ENCODE peak calls at places on chromosomes 3 and 15, in four cellular contexts. T, N, G and M are unnamed samples.

GRCh38 chr3:25846282-25846681 is 56.4 kb downstream of the OXSM start:
- DNase-seq in T (no peak), N (no peak), G (no peak), M (no peak)

GRCh38 chr3:118641608-118642007 is 393.0 kb downstream of the IGSF11 start:
- DNase-seq in T (peak), N (no peak), G (no peak), M (no peak)

GRCh38 chr3:115052906-115053305 is 94.2 kb downstream of the ZBTB20 start:
- DNase-seq in T (no peak), N (no peak), G (no peak), M (no peak)

GRCh38 chr15:69317392-69317841 is 18.7 kb downstream of the PAQR5 start:
- DNase-seq in T (no peak), N (no peak), G (no peak), M (no peak)

GRCh38 chr3:25426408-25426807 is 1.7 kb upstream of the RARB start:
- DNase-seq in T (no peak), N (no peak), G (no peak), M (no peak)

GRCh38 chr3:12706504-12707253 is 42.8 kb upstream of the RAF1 start:
- DNase-seq in T (peak), N (peak), G (peak), M (no peak)

GRCh38 chr15:81296673-81297072 is 27.3 kb downstream of the STARD5 start:
- DNase-seq in T (no peak), N (peak), G (no peak), M (no peak)

GRCh38 chr3:137180220-137180619 is 222.4 kb downstream of the IL20RB start:
- DNase-seq in T (no peak), N (no peak), G (no peak), M (no peak)

GRCh38 chr15:80152896-80153876 is at the start of gene FAH:
- DNase-seq in T (no peak), N (peak), G (no peak), M (peak)

GRCh38 chr15:40558952-40559742 is 5.7 kb downstream of the CCDC32 start:
- DNase-seq in T (no peak), N (no peak), G (no peak), M (no peak)

GRCh38 chr3:13414040-13414729 is 5.9 kb downstream of the NUP210 start:
- DNase-seq in T (no peak), N (peak), G (no peak), M (no peak)

GRCh38 chr3:192570757-192571156 is 156.6 kb downstream of the FGF12 start:
- DNase-seq in T (no peak), N (no peak), G (peak), M (no peak)

GRCh38 chr3:194141415-194142155 is 5.6 kb downstream of the HES1 start:
- DNase-seq in T (peak), N (peak), G (peak), M (peak)

GRCh38 chr3:100072328-100073048 is 41.8 kb downstream of the FILIP1L start:
- DNase-seq in T (no peak), N (no peak), G (no peak), M (no peak)

GRCh38 chr15:25679964-25680658 is 183.0 kb downstream of the ATP10A start:
- DNase-seq in T (no peak), N (no peak), G (no peak), M (no peak)

GRCh38 chr3:97820780-97821179 is 1.0 kb upstream of the CRYBG3 start:
- DNase-seq in T (no peak), N (no peak), G (no peak), M (no peak)

GRCh38 chr3:10549617-10550228 is 44.3 kb upstream of the ATP2B2 start:
- DNase-seq in T (no peak), N (no peak), G (no peak), M (no peak)

GRCh38 chr15:75455982-75456531 is 4.6 kb upstream of the SIN3A start:
- DNase-seq in T (peak), N (no peak), G (no peak), M (no peak)

GRCh38 chr3:188507244-188507720 is 353.3 kb downstream of the LPP start:
- DNase-seq in T (no peak), N (no peak), G (no peak), M (no peak)

GRCh38 chr3:73600293-73600938 is 24.3 kb downstream of the PDZRN3 start:
- DNase-seq in T (no peak), N (no peak), G (no peak), M (no peak)

GRCh38 chr15:100818927-100819326 is 60.7 kb upstream of the ALDH1A3 start:
- DNase-seq in T (no peak), N (no peak), G (no peak), M (no peak)

GRCh38 chr3:101928890-101929289 is 79.6 kb downstream of the NFKBIZ start:
- DNase-seq in T (no peak), N (no peak), G (no peak), M (no peak)

GRCh38 chr3:59456852-59457485 is 407.1 kb upstream of the CFAP20DC start:
- DNase-seq in T (no peak), N (no peak), G (no peak), M (no peak)

GRCh38 chr3:127792664-127793292 is 29.5 kb downstream of the MGLL start:
- DNase-seq in T (peak), N (peak), G (no peak), M (no peak)

GRCh38 chr3:62724503-62724902 is 150.7 kb downstream of the CADPS start:
- DNase-seq in T (no peak), N (no peak), G (no peak), M (no peak)

GRCh38 chr3:142645236-142645793 is 49.1 kb downstream of the PLS1 start:
- DNase-seq in T (no peak), N (no peak), G (no peak), M (no peak)

GRCh38 chr3:78918361-78919020 is 849.3 kb downstream of the ROBO1 start:
- DNase-seq in T (no peak), N (no peak), G (no peak), M (no peak)

GRCh38 chr3:190322604-190323240 is 476 bp upstream of the CLDN1 start:
- DNase-seq in T (no peak), N (no peak), G (no peak), M (peak)

GRCh38 chr3:123270818-123271217 is 69.1 kb downstream of the SEC22A start:
- DNase-seq in T (no peak), N (no peak), G (no peak), M (no peak)